ENCODE peak calls at places on chromosomes 6 and 20, in six cellular contexts. One of them, this sample, is unnamed.
A peak's percentile ranks its signal among the peaks of the same experiment; 100 is the strongest.

GRCh38 chr6:11368760-11369159 is 136.3 kb upstream of the NEDD9 start:
- DNase-seq in neural progenitor cell: no peak
- DNase-seq in hepatocyte: no peak
- DNase-seq in A549: no peak
- DNase-seq in astrocyte of the cerebellum: no peak
- DNase-seq in AG09309: no peak
- DNase-seq in this sample: no peak

GRCh38 chr20:62511300-62511914 is 35.6 kb upstream of the GATA5 start:
- DNase-seq in neural progenitor cell: no peak
- DNase-seq in astrocyte of the cerebellum: no peak
- DNase-seq in AG09309: no peak
- DNase-seq in hepatocyte: no peak
- DNase-seq in A549: no peak
- DNase-seq in this sample: no peak

GRCh38 chr6:28794175-28795002 is 129.4 kb downstream of the TRIM27 start:
- DNase-seq in astrocyte of the cerebellum: no peak
- DNase-seq in AG09309: no peak
- DNase-seq in A549: peak; percentile 68
- DNase-seq in hepatocyte: peak; percentile 67
- DNase-seq in neural progenitor cell: peak; percentile 87
- DNase-seq in this sample: peak; percentile 75

GRCh38 chr6:35178932-35179832 is 34.6 kb upstream of the SCUBE3 start:
- DNase-seq in AG09309: no peak
- DNase-seq in neural progenitor cell: peak; percentile 34
- DNase-seq in A549: no peak
- DNase-seq in hepatocyte: no peak
- DNase-seq in astrocyte of the cerebellum: no peak
- DNase-seq in this sample: no peak

GRCh38 chr6:128295670-128296069 is 224.7 kb downstream of the PTPRK start:
- DNase-seq in AG09309: no peak
- DNase-seq in neural progenitor cell: no peak
- DNase-seq in A549: no peak
- DNase-seq in hepatocyte: no peak
- DNase-seq in astrocyte of the cerebellum: no peak
- DNase-seq in this sample: no peak

GRCh38 chr6:53793318-53793975 is 1.4 kb upstream of the LRRC1 start:
- DNase-seq in A549: peak; percentile 67
- DNase-seq in AG09309: no peak
- DNase-seq in neural progenitor cell: peak; percentile 60
- DNase-seq in astrocyte of the cerebellum: peak; percentile 33
- DNase-seq in hepatocyte: peak; percentile 90
- DNase-seq in this sample: peak; percentile 71

GRCh38 chr20:10715035-10715434 is 41.2 kb upstream of the JAG1 start:
- DNase-seq in AG09309: no peak
- DNase-seq in astrocyte of the cerebellum: peak; percentile 18
- DNase-seq in hepatocyte: no peak
- DNase-seq in A549: peak; percentile 68
- DNase-seq in neural progenitor cell: no peak
- DNase-seq in this sample: no peak

GRCh38 chr6:142819603-142820335 is 125.2 kb downstream of the HIVEP2 start:
- DNase-seq in AG09309: no peak
- DNase-seq in neural progenitor cell: no peak
- DNase-seq in hepatocyte: no peak
- DNase-seq in astrocyte of the cerebellum: no peak
- DNase-seq in A549: no peak
- DNase-seq in this sample: peak; percentile 15

GRCh38 chr20:4898282-4898681 is 103.0 kb downstream of the SLC23A2 start:
- DNase-seq in A549: no peak
- DNase-seq in neural progenitor cell: no peak
- DNase-seq in hepatocyte: peak; percentile 75
- DNase-seq in astrocyte of the cerebellum: no peak
- DNase-seq in AG09309: peak; percentile 24
- DNase-seq in this sample: no peak

GRCh38 chr6:5499644-5500306 is 238.5 kb downstream of the FARS2 start:
- DNase-seq in A549: no peak
- DNase-seq in AG09309: peak; percentile 17
- DNase-seq in neural progenitor cell: no peak
- DNase-seq in astrocyte of the cerebellum: no peak
- DNase-seq in hepatocyte: no peak
- DNase-seq in this sample: peak; percentile 65

GRCh38 chr6:11223296-11223695 is 9.2 kb downstream of the NEDD9 start:
- DNase-seq in AG09309: no peak
- DNase-seq in hepatocyte: no peak
- DNase-seq in A549: no peak
- DNase-seq in neural progenitor cell: no peak
- DNase-seq in astrocyte of the cerebellum: no peak
- DNase-seq in this sample: no peak

GRCh38 chr6:56021943-56022342 is 146.6 kb upstream of the BMP5 start:
- DNase-seq in hepatocyte: no peak
- DNase-seq in neural progenitor cell: peak; percentile 53
- DNase-seq in AG09309: no peak
- DNase-seq in A549: no peak
- DNase-seq in astrocyte of the cerebellum: peak; percentile 11
- DNase-seq in this sample: peak; percentile 81
- TF ChIP-seq CTCF in hepatocyte: no peak
- TF ChIP-seq CTCF in neural progenitor cell: peak; percentile 50
- TF ChIP-seq CTCF in AG09309: peak; percentile 46
- TF ChIP-seq CTCF in A549: no peak
- TF ChIP-seq CTCF in astrocyte of the cerebellum: peak; percentile 48
- TF ChIP-seq CTCF in this sample: peak; percentile 61

GRCh38 chr20:31496761-31497295 is 17.4 kb upstream of the HM13 start:
- DNase-seq in astrocyte of the cerebellum: no peak
- DNase-seq in neural progenitor cell: no peak
- DNase-seq in hepatocyte: peak; percentile 52
- DNase-seq in A549: no peak
- DNase-seq in AG09309: no peak
- DNase-seq in this sample: peak; percentile 32
- H3K4me3 ChIP-seq in astrocyte of the cerebellum: no peak overlapping the region
- H3K4me3 ChIP-seq in neural progenitor cell: no peak overlapping the region
- H3K4me3 ChIP-seq in hepatocyte: no peak overlapping the region
- H3K4me3 ChIP-seq in A549: no peak overlapping the region
- H3K4me3 ChIP-seq in AG09309: peak overlapping the region; percentile 6
- H3K4me3 ChIP-seq in this sample: no peak overlapping the region

GRCh38 chr6:165889636-165890403 is 226.8 kb upstream of the PDE10A start:
- DNase-seq in neural progenitor cell: peak; percentile 72
- DNase-seq in hepatocyte: peak; percentile 67
- DNase-seq in astrocyte of the cerebellum: peak; percentile 39
- DNase-seq in A549: peak; percentile 43
- DNase-seq in AG09309: no peak
- DNase-seq in this sample: peak; percentile 50
- TF ChIP-seq CTCF in neural progenitor cell: peak; percentile 77
- TF ChIP-seq CTCF in hepatocyte: peak; percentile 80
- TF ChIP-seq CTCF in astrocyte of the cerebellum: peak; percentile 89
- TF ChIP-seq CTCF in A549: peak; percentile 6
- TF ChIP-seq CTCF in AG09309: peak; percentile 59
- TF ChIP-seq CTCF in this sample: peak; percentile 68

DNA sequence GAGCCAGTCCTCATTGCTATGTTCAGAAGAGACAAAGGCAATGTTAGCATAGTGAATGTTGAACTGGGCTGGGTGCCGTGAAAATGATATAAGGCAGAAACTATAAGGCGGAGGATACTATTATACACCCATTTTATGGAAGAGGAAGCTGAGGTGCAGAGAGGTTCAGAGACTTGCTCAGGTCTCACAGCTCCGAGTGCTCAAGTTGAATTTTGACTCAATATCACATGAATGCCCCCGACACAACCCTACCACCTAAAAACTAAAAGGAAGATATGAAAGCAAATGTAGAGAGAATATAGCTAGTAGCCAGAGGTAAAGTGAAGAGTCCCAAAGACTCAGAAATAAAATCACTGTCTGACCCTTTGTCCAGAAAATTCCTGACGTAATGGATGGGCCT is 56.7 kb downstream of the PPP1R16B start:
- DNase-seq in astrocyte of the cerebellum: no peak
- DNase-seq in hepatocyte: no peak
- DNase-seq in A549: no peak
- DNase-seq in neural progenitor cell: no peak
- DNase-seq in AG09309: no peak
- DNase-seq in this sample: no peak
- H3K4me3 ChIP-seq in astrocyte of the cerebellum: no peak overlapping the region
- H3K4me3 ChIP-seq in hepatocyte: no peak overlapping the region
- H3K4me3 ChIP-seq in A549: no peak overlapping the region
- H3K4me3 ChIP-seq in neural progenitor cell: no peak overlapping the region
- H3K4me3 ChIP-seq in AG09309: no peak overlapping the region
- H3K4me3 ChIP-seq in this sample: no peak overlapping the region

GRCh38 chr6:30074331-30075093 is 1.1 kb downstream of the RNF39 start:
- DNase-seq in AG09309: no peak
- DNase-seq in astrocyte of the cerebellum: no peak
- DNase-seq in hepatocyte: peak; percentile 51
- DNase-seq in neural progenitor cell: peak; percentile 62
- DNase-seq in A549: no peak
- DNase-seq in this sample: no peak

GRCh38 chr6:30075094-30075986 is at the start of gene RNF39:
- DNase-seq in AG09309: no peak
- DNase-seq in hepatocyte: peak; percentile 58
- DNase-seq in neural progenitor cell: peak; percentile 59
- DNase-seq in astrocyte of the cerebellum: no peak
- DNase-seq in A549: no peak
- DNase-seq in this sample: no peak

GRCh38 chr6:30076333-30076732 is 764 bp upstream of the RNF39 start:
- DNase-seq in hepatocyte: no peak
- DNase-seq in astrocyte of the cerebellum: no peak
- DNase-seq in AG09309: no peak
- DNase-seq in A549: no peak
- DNase-seq in neural progenitor cell: no peak
- DNase-seq in this sample: no peak

GRCh38 chr6:30077218-30077617 is 1.6 kb upstream of the RNF39 start:
- DNase-seq in A549: no peak
- DNase-seq in AG09309: no peak
- DNase-seq in astrocyte of the cerebellum: no peak
- DNase-seq in neural progenitor cell: no peak
- DNase-seq in hepatocyte: no peak
- DNase-seq in this sample: no peak

GRCh38 chr6:30075987-30076311 is 380 bp upstream of the RNF39 start:
- DNase-seq in AG09309: no peak
- DNase-seq in A549: no peak
- DNase-seq in neural progenitor cell: no peak
- DNase-seq in hepatocyte: no peak
- DNase-seq in astrocyte of the cerebellum: no peak
- DNase-seq in this sample: no peak
- TF ChIP-seq CTCF in AG09309: no peak
- TF ChIP-seq CTCF in A549: no peak
- TF ChIP-seq CTCF in neural progenitor cell: peak; percentile 2
- TF ChIP-seq CTCF in hepatocyte: no peak
- TF ChIP-seq CTCF in astrocyte of the cerebellum: no peak
- TF ChIP-seq CTCF in this sample: peak; percentile 4

GRCh38 chr6:108635505-108636226 is 74.9 kb downstream of the FOXO3 start:
- DNase-seq in A549: no peak
- DNase-seq in astrocyte of the cerebellum: no peak
- DNase-seq in neural progenitor cell: peak; percentile 36
- DNase-seq in hepatocyte: no peak
- DNase-seq in AG09309: no peak
- DNase-seq in this sample: no peak
- H3K4me3 ChIP-seq in A549: no peak overlapping the region
- H3K4me3 ChIP-seq in astrocyte of the cerebellum: no peak overlapping the region
- H3K4me3 ChIP-seq in neural progenitor cell: no peak overlapping the region
- H3K4me3 ChIP-seq in hepatocyte: no peak overlapping the region
- H3K4me3 ChIP-seq in AG09309: no peak overlapping the region
- H3K4me3 ChIP-seq in this sample: no peak overlapping the region

GRCh38 chr6:7617954-7618764 is 28.2 kb downstream of the SNRNP48 start:
- DNase-seq in astrocyte of the cerebellum: no peak
- DNase-seq in neural progenitor cell: no peak
- DNase-seq in A549: no peak
- DNase-seq in hepatocyte: no peak
- DNase-seq in AG09309: peak; percentile 77
- DNase-seq in this sample: peak; percentile 43
- TF ChIP-seq CTCF in astrocyte of the cerebellum: no peak
- TF ChIP-seq CTCF in neural progenitor cell: no peak
- TF ChIP-seq CTCF in A549: no peak
- TF ChIP-seq CTCF in hepatocyte: no peak
- TF ChIP-seq CTCF in AG09309: peak; percentile 10
- TF ChIP-seq CTCF in this sample: no peak

GRCh38 chr20:50347568-50347981 is 156.9 kb downstream of the CEBPB start:
- DNase-seq in astrocyte of the cerebellum: no peak
- DNase-seq in hepatocyte: no peak
- DNase-seq in AG09309: no peak
- DNase-seq in neural progenitor cell: no peak
- DNase-seq in A549: no peak
- DNase-seq in this sample: no peak

GRCh38 chr20:50344232-50345071 is 153.8 kb downstream of the CEBPB start:
- DNase-seq in neural progenitor cell: no peak
- DNase-seq in astrocyte of the cerebellum: no peak
- DNase-seq in AG09309: no peak
- DNase-seq in A549: peak; percentile 40
- DNase-seq in hepatocyte: no peak
- DNase-seq in this sample: no peak

GRCh38 chr20:50343490-50344179 is 153.0 kb downstream of the CEBPB start:
- DNase-seq in astrocyte of the cerebellum: no peak
- DNase-seq in A549: no peak
- DNase-seq in neural progenitor cell: no peak
- DNase-seq in AG09309: no peak
- DNase-seq in hepatocyte: no peak
- DNase-seq in this sample: no peak

GRCh38 chr20:50346372-50347347 is 156.0 kb downstream of the CEBPB start:
- DNase-seq in hepatocyte: peak; percentile 68
- DNase-seq in AG09309: peak; percentile 76
- DNase-seq in neural progenitor cell: no peak
- DNase-seq in A549: peak; percentile 55
- DNase-seq in astrocyte of the cerebellum: peak; percentile 82
- DNase-seq in this sample: peak; percentile 92

GRCh38 chr20:50345712-50346371 is 155.2 kb downstream of the CEBPB start:
- DNase-seq in neural progenitor cell: no peak
- DNase-seq in astrocyte of the cerebellum: no peak
- DNase-seq in A549: no peak
- DNase-seq in hepatocyte: no peak
- DNase-seq in AG09309: no peak
- DNase-seq in this sample: no peak
- H3K4me3 ChIP-seq in neural progenitor cell: no peak overlapping the region
- H3K4me3 ChIP-seq in astrocyte of the cerebellum: no peak overlapping the region
- H3K4me3 ChIP-seq in A549: no peak overlapping the region
- H3K4me3 ChIP-seq in hepatocyte: no peak overlapping the region
- H3K4me3 ChIP-seq in AG09309: no peak overlapping the region
- H3K4me3 ChIP-seq in this sample: no peak overlapping the region

GRCh38 chr20:56515657-56516381 is 8.7 kb upstream of the FAM209A start:
- DNase-seq in hepatocyte: no peak
- DNase-seq in A549: no peak
- DNase-seq in astrocyte of the cerebellum: peak; percentile 6
- DNase-seq in neural progenitor cell: no peak
- DNase-seq in AG09309: no peak
- DNase-seq in this sample: peak; percentile 4
- TF ChIP-seq CTCF in hepatocyte: peak; percentile 28
- TF ChIP-seq CTCF in A549: peak; percentile 41
- TF ChIP-seq CTCF in astrocyte of the cerebellum: peak; percentile 42
- TF ChIP-seq CTCF in neural progenitor cell: peak; percentile 27
- TF ChIP-seq CTCF in AG09309: peak; percentile 23
- TF ChIP-seq CTCF in this sample: peak; percentile 44